ENCODE peak calls at places on chromosomes 5 and 9, in nine cellular contexts. S is NCI-H1694 treated with DMSO at 0.1 percent for 48 hours; I is stimulated activated CD4-positive, alpha-beta T cell treated with anti-CD3 and anti-CD28 coated beads, Interleukin-15, amount 100 ng/mL, for 48 hours; C is activated CD4-positive, alpha-beta T cell treated with anti-CD3 and anti-CD28 coated beads for 48 hours; R is NAMALWA; Z is A172; W is left ventricle myocardium inferior; T is tibial artery; Q is dermis blood vessel endothelial cell. N is an unnamed sample.
A peak's percentile ranks its signal among the peaks of the same experiment; 100 is the strongest.

GRCh38 chr9:19788614-19789271 is at the start of gene SLC24A2:
- DNase-seq in S (no peak), I (no peak), C (no peak), R (no peak), Z (no peak), W (no peak), T (no peak), Q (no peak), N (no peak)

GRCh38 chr5:94618029-94618492 is 343 bp downstream of the KIAA0825 start:
- DNase-seq in S (peak; percentile 3), I (no peak), C (no peak), R (peak; percentile 68), Z (peak; percentile 61), W (peak; percentile 56), T (peak; percentile 74), Q (peak; percentile 71), N (peak; percentile 59)

GRCh38 chr9:111937781-111938426 is 41.3 kb downstream of the UGCG start:
- DNase-seq in S (no peak), I (peak; percentile 30), C (peak; percentile 73), R (no peak), Z (peak; percentile 82), W (peak; percentile 18), T (no peak), Q (peak; percentile 55), N (peak; percentile 90)

GRCh38 chr9:136470792-136471469 is 11.9 kb downstream of the SEC16A start:
- DNase-seq in S (no peak), I (no peak), C (no peak), R (no peak), Z (no peak), W (no peak), T (no peak), Q (no peak), N (no peak)

GRCh38 chr5:30808996-30809395 is 384.5 kb upstream of the CDH6 start:
- DNase-seq in S (no peak), I (no peak), C (no peak), R (no peak), Z (peak; percentile 6), W (no peak), T (no peak), Q (no peak), N (peak; percentile 15)

GRCh38 chr5:58582411-58583393 is at the start of gene RAB3C:
- DNase-seq in S (peak; percentile 89), I (peak; percentile 52), C (peak; percentile 82), R (no peak), Z (peak; percentile 80), W (peak; percentile 89), T (peak; percentile 89), Q (peak; percentile 97), N (peak; percentile 87)

GRCh38 chr9:129202613-129203555 is 24.8 kb upstream of the IER5L start:
- DNase-seq in S (peak; percentile 30), I (peak; percentile 81), C (peak; percentile 95), R (peak; percentile 88), Z (peak; percentile 68), W (peak; percentile 88), T (peak; percentile 90), Q (peak; percentile 78), N (peak; percentile 68)

GRCh38 chr5:124524552-124525232 is 221.7 kb downstream of the ZNF608 start:
- DNase-seq in S (no peak), I (no peak), C (no peak), R (peak; percentile 63), Z (no peak), W (no peak), T (no peak), Q (no peak), N (no peak)

GRCh38 chr9:114805670-114806551 is at the start of gene TNFSF15:
- DNase-seq in S (no peak), I (peak; percentile 5), C (peak; percentile 46), R (peak; percentile 48), Z (peak; percentile 13), W (no peak), T (no peak), Q (peak; percentile 27), N (no peak)

GRCh38 chr9:123851851-123852250 is 78.1 kb downstream of the DENND1A start:
- DNase-seq in S (no peak), I (no peak), C (no peak), R (no peak), Z (no peak), W (no peak), T (no peak), Q (no peak), N (no peak)

GRCh38 chr9:135329571-135330306 is 149.8 kb upstream of the PPP1R26 start:
- DNase-seq in S (peak; percentile 26), I (no peak), C (no peak), R (no peak), Z (no peak), W (no peak), T (peak; percentile 53), Q (no peak), N (no peak)

GRCh38 chr9:2012347-2012746 is 2.8 kb upstream of the SMARCA2 start:
- DNase-seq in S (no peak), I (no peak), C (peak; percentile 30), R (no peak), Z (no peak), W (no peak), T (no peak), Q (no peak), N (no peak)

GRCh38 chr5:171029401-171029800 is 167.6 kb downstream of the RANBP17 start:
- DNase-seq in S (no peak), I (no peak), C (no peak), R (no peak), Z (no peak), W (no peak), T (no peak), Q (no peak), N (no peak)

GRCh38 chr5:179337227-179338122 is 7.8 kb downstream of the ADAMTS2 start:
- DNase-seq in S (no peak), I (no peak), C (no peak), R (no peak), Z (no peak), W (no peak), T (no peak), Q (no peak), N (no peak)

GRCh38 chr5:149904293-149904886 is 40.2 kb downstream of the PDE6A start:
- DNase-seq in S (no peak), I (no peak), C (no peak), R (no peak), Z (no peak), W (no peak), T (no peak), Q (no peak), N (no peak)

GRCh38 chr5:112289465-112289864 is 129.6 kb downstream of the EPB41L4A start:
- DNase-seq in S (no peak), I (no peak), C (no peak), R (no peak), Z (no peak), W (no peak), T (no peak), Q (peak; percentile 6), N (no peak)

GRCh38 chr9:98227883-98228282 is 27.6 kb downstream of the TBC1D2 start:
- DNase-seq in S (no peak), I (no peak), C (no peak), R (no peak), Z (no peak), W (no peak), T (no peak), Q (no peak), N (no peak)

GRCh38 chr5:128536229-128536860 is 1.7 kb downstream of the FBN2 start:
- DNase-seq in S (no peak), I (no peak), C (no peak), R (no peak), Z (no peak), W (peak; percentile 14), T (no peak), Q (no peak), N (no peak)

GRCh38 chr9:86795861-86796497 is 151.3 kb downstream of the GAS1 start:
- DNase-seq in S (no peak), I (no peak), C (no peak), R (no peak), Z (no peak), W (peak; percentile 56), T (peak; percentile 75), Q (no peak), N (no peak)

GRCh38 chr9:3528466-3528865 is 2.7 kb upstream of the RFX3 start:
- DNase-seq in S (no peak), I (peak; percentile 60), C (peak; percentile 67), R (peak; percentile 27), Z (peak; percentile 15), W (no peak), T (no peak), Q (peak; percentile 73), N (no peak)

GRCh38 chr5:180251141-180251540 is 40.7 kb downstream of the MAPK9 start:
- DNase-seq in S (no peak), I (no peak), C (no peak), R (no peak), Z (no peak), W (no peak), T (no peak), Q (no peak), N (no peak)

GRCh38 chr5:149724884-149725283 is 5.2 kb upstream of the PPARGC1B start:
- DNase-seq in S (no peak), I (no peak), C (no peak), R (no peak), Z (no peak), W (no peak), T (no peak), Q (no peak), N (no peak)

GRCh38 chr9:133403766-133404439 is 13.9 kb downstream of the REXO4 start:
- DNase-seq in S (peak; percentile 29), I (peak; percentile 37), C (peak; percentile 72), R (peak; percentile 57), Z (no peak), W (no peak), T (no peak), Q (peak; percentile 54), N (no peak)

GRCh38 chr9:23783509-23783908 is 42.5 kb downstream of the ELAVL2 start:
- DNase-seq in S (no peak), I (no peak), C (no peak), R (no peak), Z (no peak), W (no peak), T (no peak), Q (no peak), N (no peak)

GRCh38 chr5:54087436-54087835 is 222.9 kb downstream of the ARL15 start:
- DNase-seq in S (no peak), I (no peak), C (no peak), R (no peak), Z (peak; percentile 51), W (no peak), T (no peak), Q (peak; percentile 47), N (peak; percentile 25)

GRCh38 chr5:85605381-85605780 is 1012.4 kb upstream of the COX7C start:
- DNase-seq in S (no peak), I (no peak), C (no peak), R (no peak), Z (no peak), W (no peak), T (no peak), Q (no peak), N (no peak)

GRCh38 chr5:67287795-67288194 is 91.2 kb upstream of the CD180 start:
- DNase-seq in S (no peak), I (no peak), C (no peak), R (no peak), Z (peak; percentile 67), W (no peak), T (no peak), Q (peak; percentile 28), N (no peak)

GRCh38 chr5:73820321-73820720 is 194.3 kb downstream of the ARHGEF28 start:
- DNase-seq in S (no peak), I (no peak), C (no peak), R (no peak), Z (no peak), W (no peak), T (no peak), Q (no peak), N (peak; percentile 41)

GRCh38 chr9:91489391-91489899 is 65.8 kb upstream of the NFIL3 start:
- DNase-seq in S (no peak), I (no peak), C (peak; percentile 22), R (no peak), Z (peak; percentile 26), W (no peak), T (no peak), Q (no peak), N (no peak)

GRCh38 chr9:110890416-110890815 is 147.9 kb downstream of the LPAR1 start:
- DNase-seq in S (no peak), I (no peak), C (no peak), R (no peak), Z (no peak), W (no peak), T (no peak), Q (no peak), N (no peak)

GRCh38 chr5:2334686-2335085 is 416.8 kb downstream of the IRX2 start:
- DNase-seq in S (no peak), I (no peak), C (no peak), R (no peak), Z (no peak), W (no peak), T (no peak), Q (no peak), N (no peak)